ENCODE peak calls at places on chromosome 1, in nine cellular contexts. Z is heart left ventricle; O is thoracic aorta; Y is fibroblast of lung; L is CD8-positive, alpha-beta T cell; W is testis; M is SK-N-SH; C is CD8-positive, alpha-beta memory T cell; X is PC-3. U is an unnamed sample. For H3K4me1 and H3K27me3, the result is how much of the 10 kb centered on the place peaks cover.

GRCh38 chr1:39976732-39977131 is 21.8 kb downstream of the MFSD2A start:
- DNase-seq in M (no peak), C (no peak), O (no peak), Z (no peak), Y (no peak), W (no peak), L (no peak), X (no peak), U (no peak)

GRCh38 chr1:240712014-240712731 is 100.2 kb upstream of the GREM2 start:
- DNase-seq in O (no peak), L (no peak), C (no peak), Z (no peak), M (no peak), W (no peak), X (no peak), Y (no peak), U (no peak)

GRCh38 chr1:71135571-71135970 is 54.7 kb upstream of the ZRANB2 start:
- DNase-seq in Y (no peak), C (no peak), O (no peak), Z (no peak), W (no peak), X (no peak), L (no peak), M (no peak), U (no peak)

GRCh38 chr1:14660795-14661194 is 62.3 kb downstream of the KAZN start:
- DNase-seq in Z (no peak), O (no peak), Y (no peak), W (peak), X (no peak), M (no peak), C (no peak), L (no peak), U (no peak)

GRCh38 chr1:153434746-153435455 is 18.6 kb downstream of the S100A7A start:
- DNase-seq in C (no peak), X (no peak), W (no peak), Y (no peak), O (no peak), L (no peak), Z (no peak), M (no peak), U (no peak)

GRCh38 chr1:18941221-18942141 is 15.0 kb downstream of the IFFO2 start:
- DNase-seq in O (no peak), Z (no peak), X (peak), C (no peak), Y (peak), L (no peak), M (no peak), W (peak), U (no peak)

GRCh38 chr1:200038987-200039848 is 11.7 kb downstream of the NR5A2 start:
- DNase-seq in O (no peak), Y (no peak), L (no peak), W (no peak), M (peak), Z (peak), C (no peak), X (peak), U (no peak)

GRCh38 chr1:79188371-79188770 is 181.8 kb upstream of the ADGRL4 start:
- DNase-seq in O (no peak), C (no peak), Z (no peak), W (no peak), Y (peak), L (no peak), X (peak), M (no peak), U (no peak)

GRCh38 chr1:156465747-156466365 is 34.7 kb downstream of the MEF2D start:
- DNase-seq in M (peak), W (no peak), X (no peak), L (no peak), O (no peak), Y (peak), Z (no peak), C (no peak), U (no peak)

GRCh38 chr1:110916669-110917306 is 43.8 kb downstream of the CD53 start:
- DNase-seq in X (peak), Z (no peak), O (no peak), C (no peak), L (no peak), M (no peak), W (no peak), Y (peak), U (no peak)

GRCh38 chr1:247402099-247402706 is 13.8 kb upstream of the NLRP3 start:
- DNase-seq in M (no peak), X (peak), Y (no peak), O (no peak), L (no peak), W (no peak), C (no peak), Z (no peak), U (no peak)

GRCh38 chr1:229098903-229099578 is 171.9 kb upstream of the RAB4A start:
- DNase-seq in W (no peak), O (no peak), X (no peak), L (no peak), C (no peak), M (no peak), Z (no peak), Y (no peak), U (no peak)
- H3K27ac ChIP-seq in W (no peak), O (no peak), X (no peak), L (no peak), C (no peak), M (no peak), Z (no peak), Y (no peak), U (no peak)

DNA sequence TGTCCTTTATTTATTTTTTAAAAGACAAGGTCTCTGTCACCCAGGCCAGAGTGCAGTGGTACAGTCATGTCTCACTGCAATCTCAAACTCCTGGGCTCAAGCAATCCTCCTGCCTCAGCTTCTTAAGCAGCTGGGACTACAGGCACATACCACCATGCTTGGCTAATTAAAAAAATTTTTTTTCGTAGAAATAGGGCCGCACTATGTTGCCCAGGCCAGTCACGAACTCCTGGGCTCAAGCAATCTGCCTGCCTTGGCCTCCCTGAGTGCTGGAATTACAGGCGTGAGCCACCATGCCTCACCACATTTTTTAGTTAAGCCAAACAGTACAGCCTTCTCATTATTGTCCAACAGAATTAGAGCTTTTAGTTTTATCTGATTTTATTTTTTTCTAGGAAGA is 7.4 kb upstream of the ADAR start:
- DNase-seq in L (no peak), X (no peak), Y (no peak), M (no peak), Z (no peak), C (no peak), O (no peak), W (no peak), U (no peak)
- H3K4me1 ChIP-seq in L (under half), X (under half), Y (under half), M (under half), Z (under half), C (under half), O (under half), W (under half), U (under half)

GRCh38 chr1:22153653-22154052 is 10.8 kb upstream of the WNT4 start:
- DNase-seq in W (no peak), X (no peak), C (no peak), Y (no peak), O (no peak), L (no peak), Z (no peak), M (no peak), U (no peak)
- H3K27me3 ChIP-seq in W (under half), X (under half), C (under half), Y (under half), O (under half), L (under half), Z (under half), M (under half), U (under half)

DNA sequence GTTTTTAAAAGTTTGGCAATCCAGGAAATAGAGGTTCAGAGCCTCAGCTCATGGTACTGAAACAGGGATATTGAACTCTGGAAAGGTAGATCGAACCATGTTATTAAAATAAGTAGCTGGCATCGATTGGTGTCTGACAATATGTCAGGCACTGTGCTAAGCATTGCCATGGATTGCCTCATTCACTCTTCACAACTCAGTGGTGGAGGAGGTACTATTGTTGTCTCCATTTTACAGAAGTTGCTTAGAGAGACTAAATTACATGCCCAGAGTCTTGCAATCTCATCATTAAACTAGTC is 22.7 kb upstream of the TOR3A start:
- DNase-seq in O (no peak), C (no peak), Y (no peak), L (no peak), Z (no peak), W (no peak), M (no peak), X (no peak), U (no peak)
- H3K27ac ChIP-seq in O (no peak), C (no peak), Y (peak), L (no peak), Z (no peak), W (no peak), M (peak), X (no peak), U (no peak)

GRCh38 chr1:63641615-63642014 is 48.4 kb downstream of the PGM1 start:
- DNase-seq in W (no peak), O (no peak), C (no peak), L (no peak), Y (no peak), X (no peak), Z (no peak), M (no peak), U (no peak)
- H3K4me1 ChIP-seq in W (under half), O (under half), C (under half), L (under half), Y (under half), X (under half), Z (under half), M (under half), U (under half)

GRCh38 chr1:47440052-47440848 is 2.4 kb downstream of the FOXD2 start:
- DNase-seq in W (no peak), O (no peak), L (no peak), Z (no peak), X (no peak), C (no peak), Y (no peak), M (peak), U (no peak)
- H3K27me3 ChIP-seq in W (under half), O (under half), L (under half), Z (half or more), X (under half), C (under half), Y (under half), M (half or more), U (half or more)

U was measured in effector memory CD4-positive, alpha-beta T cell.